ENCODE peak calls at places on chromosomes 7 and 10, in six cellular contexts. One of them, this sample, is unnamed.
A peak's percentile ranks its signal among the peaks of the same experiment; 100 is the strongest.

GRCh38 chr10:125607689-125608290 is 75.2 kb downstream of the TEX36 start:
- DNase-seq in upper lobe of right lung: no peak
- DNase-seq in right lobe of liver: no peak
- DNase-seq in uterus: no peak
- DNase-seq in CD8-positive, alpha-beta memory T cell: no peak
- DNase-seq in stomach: no peak
- DNase-seq in this sample: no peak

GRCh38 chr10:7111574-7111973 is 299.3 kb downstream of the SFMBT2 start:
- DNase-seq in upper lobe of right lung: no peak
- DNase-seq in right lobe of liver: no peak
- DNase-seq in uterus: no peak
- DNase-seq in CD8-positive, alpha-beta memory T cell: no peak
- DNase-seq in stomach: no peak
- DNase-seq in this sample: no peak

GRCh38 chr7:116271980-116272886 is 61.9 kb downstream of the TES start:
- DNase-seq in upper lobe of right lung: no peak
- DNase-seq in right lobe of liver: no peak
- DNase-seq in uterus: peak; percentile 68
- DNase-seq in CD8-positive, alpha-beta memory T cell: no peak
- DNase-seq in stomach: no peak
- DNase-seq in this sample: peak; percentile 20

GRCh38 chr7:7681191-7681935 is 37.0 kb downstream of the RPA3 start:
- DNase-seq in upper lobe of right lung: no peak
- DNase-seq in right lobe of liver: no peak
- DNase-seq in uterus: peak; percentile 57
- DNase-seq in CD8-positive, alpha-beta memory T cell: no peak
- DNase-seq in stomach: no peak
- DNase-seq in this sample: no peak

GRCh38 chr10:8054498-8055407 is at the start of gene GATA3:
- DNase-seq in upper lobe of right lung: peak; percentile 77
- DNase-seq in right lobe of liver: no peak
- DNase-seq in uterus: no peak
- DNase-seq in CD8-positive, alpha-beta memory T cell: peak; percentile 92
- DNase-seq in stomach: peak; percentile 64
- DNase-seq in this sample: no peak

GRCh38 chr7:93981480-93981874 is 22.7 kb downstream of the BET1 start:
- DNase-seq in upper lobe of right lung: no peak
- DNase-seq in right lobe of liver: no peak
- DNase-seq in uterus: no peak
- DNase-seq in CD8-positive, alpha-beta memory T cell: no peak
- DNase-seq in stomach: no peak
- DNase-seq in this sample: no peak

GRCh38 chr10:47348661-47349470 is 703 bp downstream of the RBP3 start:
- DNase-seq in upper lobe of right lung: no peak
- DNase-seq in right lobe of liver: no peak
- DNase-seq in uterus: no peak
- DNase-seq in CD8-positive, alpha-beta memory T cell: no peak
- DNase-seq in stomach: no peak
- DNase-seq in this sample: no peak

GRCh38 chr7:157558875-157559595 is 222.2 kb downstream of the DNAJB6 start:
- DNase-seq in upper lobe of right lung: peak; percentile 45
- DNase-seq in right lobe of liver: no peak
- DNase-seq in uterus: no peak
- DNase-seq in CD8-positive, alpha-beta memory T cell: peak; percentile 31
- DNase-seq in stomach: no peak
- DNase-seq in this sample: no peak

GRCh38 chr10:127579640-127580039 is 30.5 kb downstream of the NPS start:
- DNase-seq in upper lobe of right lung: no peak
- DNase-seq in right lobe of liver: no peak
- DNase-seq in uterus: no peak
- DNase-seq in CD8-positive, alpha-beta memory T cell: no peak
- DNase-seq in stomach: no peak
- DNase-seq in this sample: no peak

GRCh38 chr10:95613330-95613729 is 43.2 kb downstream of the ALDH18A1 start:
- DNase-seq in upper lobe of right lung: no peak
- DNase-seq in right lobe of liver: no peak
- DNase-seq in uterus: no peak
- DNase-seq in CD8-positive, alpha-beta memory T cell: no peak
- DNase-seq in stomach: no peak
- DNase-seq in this sample: no peak

GRCh38 chr7:491292-491957 is 28.2 kb downstream of the PDGFA start:
- DNase-seq in upper lobe of right lung: peak; percentile 53
- DNase-seq in right lobe of liver: peak; percentile 49
- DNase-seq in uterus: no peak
- DNase-seq in CD8-positive, alpha-beta memory T cell: peak; percentile 36
- DNase-seq in stomach: no peak
- DNase-seq in this sample: no peak

GRCh38 chr10:109587366-109587765 is 335.9 kb downstream of the XPNPEP1 start:
- DNase-seq in upper lobe of right lung: no peak
- DNase-seq in right lobe of liver: no peak
- DNase-seq in uterus: no peak
- DNase-seq in CD8-positive, alpha-beta memory T cell: no peak
- DNase-seq in stomach: no peak
- DNase-seq in this sample: no peak

GRCh38 chr10:124917939-124918830 is 23.7 kb upstream of the ZRANB1 start:
- DNase-seq in upper lobe of right lung: no peak
- DNase-seq in right lobe of liver: peak; percentile 73
- DNase-seq in uterus: no peak
- DNase-seq in CD8-positive, alpha-beta memory T cell: no peak
- DNase-seq in stomach: no peak
- DNase-seq in this sample: no peak

GRCh38 chr10:131451407-131452015 is 140.0 kb upstream of the TCERG1L start:
- DNase-seq in upper lobe of right lung: no peak
- DNase-seq in right lobe of liver: no peak
- DNase-seq in uterus: no peak
- DNase-seq in CD8-positive, alpha-beta memory T cell: no peak
- DNase-seq in stomach: no peak
- DNase-seq in this sample: no peak

GRCh38 chr10:63145782-63146181 is 12.7 kb downstream of the NRBF2 start:
- DNase-seq in upper lobe of right lung: no peak
- DNase-seq in right lobe of liver: no peak
- DNase-seq in uterus: no peak
- DNase-seq in CD8-positive, alpha-beta memory T cell: no peak
- DNase-seq in stomach: no peak
- DNase-seq in this sample: no peak

GRCh38 chr7:116951366-116952292 is 1.7 kb upstream of the ST7 start:
- DNase-seq in upper lobe of right lung: no peak
- DNase-seq in right lobe of liver: no peak
- DNase-seq in uterus: no peak
- DNase-seq in CD8-positive, alpha-beta memory T cell: no peak
- DNase-seq in stomach: no peak
- DNase-seq in this sample: no peak

GRCh38 chr7:132298782-132299181 is 277.5 kb downstream of the PLXNA4 start:
- DNase-seq in upper lobe of right lung: no peak
- DNase-seq in right lobe of liver: no peak
- DNase-seq in uterus: no peak
- DNase-seq in CD8-positive, alpha-beta memory T cell: no peak
- DNase-seq in stomach: no peak
- DNase-seq in this sample: no peak

GRCh38 chr10:78924319-78925003 is 144.3 kb upstream of the ZMIZ1 start:
- DNase-seq in upper lobe of right lung: peak; percentile 26
- DNase-seq in right lobe of liver: no peak
- DNase-seq in uterus: no peak
- DNase-seq in CD8-positive, alpha-beta memory T cell: peak; percentile 28
- DNase-seq in stomach: no peak
- DNase-seq in this sample: no peak

GRCh38 chr7:99141756-99142726 is 1.9 kb downstream of the SMURF1 start:
- DNase-seq in upper lobe of right lung: peak; percentile 83
- DNase-seq in right lobe of liver: peak; percentile 61
- DNase-seq in uterus: peak; percentile 75
- DNase-seq in CD8-positive, alpha-beta memory T cell: peak; percentile 72
- DNase-seq in stomach: peak; percentile 72
- DNase-seq in this sample: no peak

GRCh38 chr10:49058341-49059255 is 56.7 kb downstream of the VSTM4 start:
- DNase-seq in upper lobe of right lung: no peak
- DNase-seq in right lobe of liver: no peak
- DNase-seq in uterus: peak; percentile 33
- DNase-seq in CD8-positive, alpha-beta memory T cell: no peak
- DNase-seq in stomach: no peak
- DNase-seq in this sample: peak; percentile 62

GRCh38 chr10:92290076-92290836 is 622 bp downstream of the CPEB3 start:
- DNase-seq in upper lobe of right lung: peak; percentile 63
- DNase-seq in right lobe of liver: no peak
- DNase-seq in uterus: peak; percentile 45
- DNase-seq in CD8-positive, alpha-beta memory T cell: peak; percentile 65
- DNase-seq in stomach: peak; percentile 61
- DNase-seq in this sample: no peak

GRCh38 chr10:126502481-126502880 is 114.2 kb upstream of the ADAM12 start:
- DNase-seq in upper lobe of right lung: no peak
- DNase-seq in right lobe of liver: no peak
- DNase-seq in uterus: no peak
- DNase-seq in CD8-positive, alpha-beta memory T cell: no peak
- DNase-seq in stomach: no peak
- DNase-seq in this sample: no peak

GRCh38 chr10:118595598-118596425 is at the start of gene PRLHR:
- DNase-seq in upper lobe of right lung: no peak
- DNase-seq in right lobe of liver: no peak
- DNase-seq in uterus: peak; percentile 51
- DNase-seq in CD8-positive, alpha-beta memory T cell: no peak
- DNase-seq in stomach: no peak
- DNase-seq in this sample: no peak

GRCh38 chr10:103336370-103336769 is 14.6 kb downstream of the PCGF6 start:
- DNase-seq in upper lobe of right lung: no peak
- DNase-seq in right lobe of liver: no peak
- DNase-seq in uterus: no peak
- DNase-seq in CD8-positive, alpha-beta memory T cell: no peak
- DNase-seq in stomach: no peak
- DNase-seq in this sample: no peak

GRCh38 chr7:102165136-102165535 is 121.5 kb upstream of the SH2B2 start:
- DNase-seq in upper lobe of right lung: no peak
- DNase-seq in right lobe of liver: no peak
- DNase-seq in uterus: no peak
- DNase-seq in CD8-positive, alpha-beta memory T cell: no peak
- DNase-seq in stomach: no peak
- DNase-seq in this sample: no peak

GRCh38 chr10:94320285-94320914 is 42.3 kb downstream of the NOC3L start:
- DNase-seq in upper lobe of right lung: no peak
- DNase-seq in right lobe of liver: peak; percentile 62
- DNase-seq in uterus: peak; percentile 70
- DNase-seq in CD8-positive, alpha-beta memory T cell: peak; percentile 67
- DNase-seq in stomach: peak; percentile 74
- DNase-seq in this sample: peak; percentile 76

GRCh38 chr7:111364413-111364812 is 197.9 kb downstream of the IMMP2L start:
- DNase-seq in upper lobe of right lung: no peak
- DNase-seq in right lobe of liver: no peak
- DNase-seq in uterus: no peak
- DNase-seq in CD8-positive, alpha-beta memory T cell: no peak
- DNase-seq in stomach: no peak
- DNase-seq in this sample: no peak

GRCh38 chr7:76265299-76265698 is 37.2 kb upstream of the HSPB1 start:
- DNase-seq in upper lobe of right lung: no peak
- DNase-seq in right lobe of liver: no peak
- DNase-seq in uterus: no peak
- DNase-seq in CD8-positive, alpha-beta memory T cell: no peak
- DNase-seq in stomach: no peak
- DNase-seq in this sample: no peak

GRCh38 chr7:50203521-50203920 is 101.0 kb upstream of the IKZF1 start:
- DNase-seq in upper lobe of right lung: no peak
- DNase-seq in right lobe of liver: no peak
- DNase-seq in uterus: no peak
- DNase-seq in CD8-positive, alpha-beta memory T cell: no peak
- DNase-seq in stomach: no peak
- DNase-seq in this sample: no peak

GRCh38 chr10:2871673-2872219 is 195.6 kb upstream of the PFKP start:
- DNase-seq in upper lobe of right lung: no peak
- DNase-seq in right lobe of liver: no peak
- DNase-seq in uterus: no peak
- DNase-seq in CD8-positive, alpha-beta memory T cell: no peak
- DNase-seq in stomach: no peak
- DNase-seq in this sample: no peak
- H3K4me1 ChIP-seq in upper lobe of right lung: no peaks in the 10 kb centered on the region
- H3K4me1 ChIP-seq in right lobe of liver: no peaks in the 10 kb centered on the region
- H3K4me1 ChIP-seq in uterus: no peaks in the 10 kb centered on the region
- H3K4me1 ChIP-seq in CD8-positive, alpha-beta memory T cell: no peaks in the 10 kb centered on the region
- H3K4me1 ChIP-seq in stomach: no peaks in the 10 kb centered on the region
- H3K4me1 ChIP-seq in this sample: no peaks in the 10 kb centered on the region

DNA sequence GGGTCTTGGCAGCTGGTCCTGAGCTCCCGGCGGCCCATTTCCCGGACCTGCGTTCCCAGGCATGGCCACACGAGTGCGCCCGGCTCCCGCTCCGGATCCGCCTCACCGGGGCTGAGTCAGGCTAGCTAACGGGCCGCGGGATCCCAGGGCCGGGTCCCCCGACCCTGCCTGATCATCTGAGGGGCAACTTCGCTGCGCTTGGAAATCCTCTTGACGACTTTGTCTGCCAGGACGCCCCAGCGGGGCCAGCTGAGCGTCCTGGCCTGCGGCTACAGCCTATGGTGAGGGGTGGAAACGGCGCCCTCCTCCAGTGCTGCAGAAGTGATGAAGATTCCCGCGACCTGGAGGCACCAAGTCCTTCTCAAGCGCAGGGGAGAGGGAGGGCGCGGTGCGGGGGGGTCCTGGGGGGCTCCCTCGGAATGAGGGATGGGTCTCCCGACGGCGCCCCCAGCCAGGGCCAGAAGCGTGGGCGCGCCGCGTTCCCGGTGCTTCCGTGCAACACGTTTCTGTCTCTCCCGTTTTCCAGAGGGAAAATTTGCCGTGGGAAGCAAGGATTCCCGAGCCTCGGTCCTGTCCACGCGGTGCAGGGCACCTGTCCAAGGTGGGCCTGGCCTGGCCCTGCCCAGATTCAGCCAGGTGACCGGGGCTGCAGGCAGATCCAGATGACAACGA is 212.4 kb downstream of the CCSER2 start:
- DNase-seq in upper lobe of right lung: peak; percentile 85
- DNase-seq in right lobe of liver: peak; percentile 76
- DNase-seq in uterus: peak; percentile 24
- DNase-seq in CD8-positive, alpha-beta memory T cell: peak; percentile 67
- DNase-seq in stomach: peak; percentile 64
- DNase-seq in this sample: peak; percentile 79
- H3K4me1 ChIP-seq in upper lobe of right lung: peaks cover 7% of the 10 kb centered on the region
- H3K4me1 ChIP-seq in right lobe of liver: no peaks in the 10 kb centered on the region
- H3K4me1 ChIP-seq in uterus: no peaks in the 10 kb centered on the region
- H3K4me1 ChIP-seq in CD8-positive, alpha-beta memory T cell: no peaks in the 10 kb centered on the region
- H3K4me1 ChIP-seq in stomach: peaks cover 10% of the 10 kb centered on the region
- H3K4me1 ChIP-seq in this sample: peaks cover 6% of the 10 kb centered on the region

GRCh38 chr7:128151646-128152045 is 89.4 kb upstream of the LEP start:
- DNase-seq in upper lobe of right lung: no peak
- DNase-seq in right lobe of liver: no peak
- DNase-seq in uterus: no peak
- DNase-seq in CD8-positive, alpha-beta memory T cell: no peak
- DNase-seq in stomach: no peak
- DNase-seq in this sample: no peak
- H3K4me1 ChIP-seq in upper lobe of right lung: no peaks in the 10 kb centered on the region
- H3K4me1 ChIP-seq in right lobe of liver: no peaks in the 10 kb centered on the region
- H3K4me1 ChIP-seq in uterus: no peaks in the 10 kb centered on the region
- H3K4me1 ChIP-seq in CD8-positive, alpha-beta memory T cell: no peaks in the 10 kb centered on the region
- H3K4me1 ChIP-seq in stomach: no peaks in the 10 kb centered on the region
- H3K4me1 ChIP-seq in this sample: no peaks in the 10 kb centered on the region

DNA sequence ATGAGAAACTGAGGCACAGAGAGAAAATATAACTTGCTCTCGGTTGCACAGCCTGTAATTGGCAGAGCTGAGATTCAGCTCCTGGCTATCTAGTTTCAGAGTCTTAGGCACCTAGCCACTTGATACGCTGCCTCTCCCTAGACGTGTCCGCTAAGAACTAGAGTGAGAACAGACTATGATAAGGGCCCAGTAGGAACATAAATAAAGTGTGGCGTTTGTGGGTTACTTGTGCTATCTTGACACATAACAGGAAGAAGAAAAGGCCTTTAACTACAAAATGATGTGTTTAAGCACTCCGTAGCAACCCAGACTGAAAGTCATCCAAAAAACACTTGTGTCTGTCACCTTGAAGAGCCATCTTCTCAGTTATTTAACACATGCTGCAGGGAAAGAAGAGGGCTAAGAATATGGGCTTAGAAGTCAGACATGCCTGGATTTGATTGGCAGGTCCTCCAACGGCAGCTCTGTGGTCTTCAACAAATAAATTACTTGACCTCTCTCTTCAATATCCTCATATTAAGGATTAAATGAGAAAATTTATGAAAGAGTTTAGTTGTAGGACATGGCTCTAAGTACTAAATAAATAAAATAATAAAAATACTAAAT is 96.2 kb downstream of the SGMS1 start:
- DNase-seq in upper lobe of right lung: no peak
- DNase-seq in right lobe of liver: no peak
- DNase-seq in uterus: no peak
- DNase-seq in CD8-positive, alpha-beta memory T cell: no peak
- DNase-seq in stomach: no peak
- DNase-seq in this sample: no peak
- H3K4me1 ChIP-seq in upper lobe of right lung: no peaks in the 10 kb centered on the region
- H3K4me1 ChIP-seq in right lobe of liver: no peaks in the 10 kb centered on the region
- H3K4me1 ChIP-seq in uterus: no peaks in the 10 kb centered on the region
- H3K4me1 ChIP-seq in CD8-positive, alpha-beta memory T cell: peaks cover 9% of the 10 kb centered on the region
- H3K4me1 ChIP-seq in stomach: peaks cover 21% of the 10 kb centered on the region
- H3K4me1 ChIP-seq in this sample: no peaks in the 10 kb centered on the region

This sample was measured in ascending aorta.